ENCODE peak calls at places on chromosomes 2 and 18, in four cellular contexts. One of them, this sample, is unnamed.

GRCh38 chr2:105278654-105279053 is 37.1 kb downstream of the GPR45 start:
- DNase-seq in HCT116: no peak
- DNase-seq in sigmoid colon: no peak
- DNase-seq in endothelial cell of umbilical vein: no peak
- DNase-seq in this sample: peak

GRCh38 chr2:102514061-102514785 is 41.2 kb downstream of the SLC9A4 start:
- DNase-seq in HCT116: peak
- DNase-seq in sigmoid colon: no peak
- DNase-seq in endothelial cell of umbilical vein: peak
- DNase-seq in this sample: no peak

GRCh38 chr2:190469770-190470169 is 61.6 kb downstream of the MFSD6 start:
- DNase-seq in HCT116: peak
- DNase-seq in sigmoid colon: peak
- DNase-seq in endothelial cell of umbilical vein: peak
- DNase-seq in this sample: peak

GRCh38 chr18:12911025-12911927 is 27.2 kb upstream of the PTPN2 start:
- DNase-seq in HCT116: no peak
- DNase-seq in sigmoid colon: no peak
- DNase-seq in endothelial cell of umbilical vein: peak
- DNase-seq in this sample: peak

GRCh38 chr18:45386256-45386655 is 229.0 kb upstream of the SLC14A2 start:
- DNase-seq in HCT116: no peak
- DNase-seq in sigmoid colon: no peak
- DNase-seq in endothelial cell of umbilical vein: peak
- DNase-seq in this sample: peak

GRCh38 chr18:79070486-79070885 is 1.3 kb downstream of the ATP9B start:
- DNase-seq in HCT116: no peak
- DNase-seq in sigmoid colon: no peak
- DNase-seq in endothelial cell of umbilical vein: no peak
- DNase-seq in this sample: peak

GRCh38 chr18:6593142-6593889 is 136.2 kb upstream of the ARHGAP28 start:
- DNase-seq in HCT116: no peak
- DNase-seq in sigmoid colon: no peak
- DNase-seq in endothelial cell of umbilical vein: no peak
- DNase-seq in this sample: no peak

GRCh38 chr18:73959341-73959740 is 188.3 kb downstream of the FBXO15 start:
- DNase-seq in HCT116: no peak
- DNase-seq in sigmoid colon: no peak
- DNase-seq in endothelial cell of umbilical vein: no peak
- DNase-seq in this sample: no peak

GRCh38 chr2:138035597-138036217 is 71.4 kb downstream of the HNMT start:
- DNase-seq in HCT116: no peak
- DNase-seq in sigmoid colon: no peak
- DNase-seq in endothelial cell of umbilical vein: no peak
- DNase-seq in this sample: no peak

GRCh38 chr2:236949089-236949935 is 136.4 kb upstream of the COPS8 start:
- DNase-seq in HCT116: no peak
- DNase-seq in sigmoid colon: peak
- DNase-seq in endothelial cell of umbilical vein: no peak
- DNase-seq in this sample: no peak

GRCh38 chr2:235127909-235128308 is 176.1 kb downstream of the SH3BP4 start:
- DNase-seq in HCT116: no peak
- DNase-seq in sigmoid colon: no peak
- DNase-seq in endothelial cell of umbilical vein: no peak
- DNase-seq in this sample: no peak

GRCh38 chr2:18910843-18911242 is 321.5 kb upstream of the NT5C1B start:
- DNase-seq in HCT116: peak
- DNase-seq in sigmoid colon: no peak
- DNase-seq in endothelial cell of umbilical vein: no peak
- DNase-seq in this sample: no peak

GRCh38 chr2:208295834-208296233 is 29.8 kb downstream of the PIKFYVE start:
- DNase-seq in HCT116: no peak
- DNase-seq in sigmoid colon: no peak
- DNase-seq in endothelial cell of umbilical vein: no peak
- DNase-seq in this sample: peak

GRCh38 chr18:13354414-13354813 is 135.9 kb downstream of the LDLRAD4 start:
- DNase-seq in HCT116: no peak
- DNase-seq in sigmoid colon: no peak
- DNase-seq in endothelial cell of umbilical vein: no peak
- DNase-seq in this sample: no peak

GRCh38 chr2:215693269-215693998 is 257.6 kb upstream of the FN1 start:
- DNase-seq in HCT116: no peak
- DNase-seq in sigmoid colon: no peak
- DNase-seq in endothelial cell of umbilical vein: peak
- DNase-seq in this sample: no peak

GRCh38 chr18:28063181-28063790 is 113.6 kb downstream of the CDH2 start:
- DNase-seq in HCT116: no peak
- DNase-seq in sigmoid colon: no peak
- DNase-seq in endothelial cell of umbilical vein: peak
- DNase-seq in this sample: no peak

GRCh38 chr18:43661570-43661969 is 384.3 kb upstream of the SYT4 start:
- DNase-seq in HCT116: no peak
- DNase-seq in sigmoid colon: no peak
- DNase-seq in endothelial cell of umbilical vein: peak
- DNase-seq in this sample: peak

GRCh38 chr2:144519934-144520717 is at the start of gene ZEB2:
- DNase-seq in HCT116: peak
- DNase-seq in sigmoid colon: peak
- DNase-seq in endothelial cell of umbilical vein: peak
- DNase-seq in this sample: peak

GRCh38 chr2:26569216-26570082 is 71.7 kb downstream of the CIB4 start:
- DNase-seq in HCT116: no peak
- DNase-seq in sigmoid colon: peak
- DNase-seq in endothelial cell of umbilical vein: no peak
- DNase-seq in this sample: no peak

GRCh38 chr2:125867908-125868307 is 788.0 kb upstream of the GYPC start:
- DNase-seq in HCT116: no peak
- DNase-seq in sigmoid colon: no peak
- DNase-seq in endothelial cell of umbilical vein: no peak
- DNase-seq in this sample: no peak

GRCh38 chr2:143241403-143242088 is 112.3 kb downstream of the ARHGAP15 start:
- DNase-seq in HCT116: no peak
- DNase-seq in sigmoid colon: no peak
- DNase-seq in endothelial cell of umbilical vein: no peak
- DNase-seq in this sample: no peak

GRCh38 chr2:134173338-134174016 is 80.4 kb upstream of the MGAT5 start:
- DNase-seq in HCT116: no peak
- DNase-seq in sigmoid colon: no peak
- DNase-seq in endothelial cell of umbilical vein: no peak
- DNase-seq in this sample: no peak

GRCh38 chr2:203014456-203015199 is at the start of gene NBEAL1:
- DNase-seq in HCT116: peak
- DNase-seq in sigmoid colon: peak
- DNase-seq in endothelial cell of umbilical vein: peak
- DNase-seq in this sample: peak
- TF ChIP-seq POLR2A in HCT116: no peak
- TF ChIP-seq POLR2A in sigmoid colon: peak
- TF ChIP-seq POLR2A in endothelial cell of umbilical vein: peak
- TF ChIP-seq POLR2A in this sample: peak

GRCh38 chr2:68767031-68767961 is 32.7 kb downstream of the ARHGAP25 start:
- DNase-seq in HCT116: no peak
- DNase-seq in sigmoid colon: no peak
- DNase-seq in endothelial cell of umbilical vein: no peak
- DNase-seq in this sample: peak

GRCh38 chr2:68767996-68768395 is 33.4 kb downstream of the ARHGAP25 start:
- DNase-seq in HCT116: no peak
- DNase-seq in sigmoid colon: no peak
- DNase-seq in endothelial cell of umbilical vein: no peak
- DNase-seq in this sample: no peak

GRCh38 chr2:68764781-68765385 is 30.3 kb downstream of the ARHGAP25 start:
- DNase-seq in HCT116: no peak
- DNase-seq in sigmoid colon: no peak
- DNase-seq in endothelial cell of umbilical vein: no peak
- DNase-seq in this sample: no peak

GRCh38 chr2:68765739-68766377 is 31.2 kb downstream of the ARHGAP25 start:
- DNase-seq in HCT116: no peak
- DNase-seq in sigmoid colon: no peak
- DNase-seq in endothelial cell of umbilical vein: no peak
- DNase-seq in this sample: no peak

DNA sequence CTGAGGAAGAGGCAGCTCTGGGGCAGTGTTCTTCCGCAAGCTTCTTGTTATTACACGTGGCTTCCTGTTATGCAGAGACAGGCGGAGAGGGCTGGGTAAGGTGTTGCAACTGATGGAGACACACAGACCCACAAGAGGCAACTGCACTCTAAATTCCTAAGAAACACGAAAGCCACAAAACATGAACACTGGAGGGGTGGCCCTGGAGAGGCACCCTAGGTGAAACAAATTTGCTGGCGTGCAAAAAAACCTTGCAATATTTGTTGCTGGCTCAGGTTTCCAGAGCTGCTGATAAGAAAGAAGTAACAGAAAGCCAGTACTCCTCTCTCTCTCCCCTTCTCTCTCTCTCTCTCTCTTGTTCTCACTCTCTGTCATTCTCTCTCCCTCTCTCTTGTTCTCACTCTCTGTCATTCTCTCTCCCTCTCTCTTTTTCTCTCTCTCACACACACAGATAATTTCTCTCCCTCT is 31.8 kb downstream of the ARHGAP25 start:
- DNase-seq in HCT116: no peak
- DNase-seq in sigmoid colon: peak
- DNase-seq in endothelial cell of umbilical vein: peak
- DNase-seq in this sample: no peak
- TF ChIP-seq POLR2A in HCT116: no peak
- TF ChIP-seq POLR2A in sigmoid colon: no peak
- TF ChIP-seq POLR2A in endothelial cell of umbilical vein: no peak
- TF ChIP-seq POLR2A in this sample: no peak

GRCh38 chr2:37919631-37920032 is 5.5 kb upstream of the RMDN2 start:
- DNase-seq in HCT116: no peak
- DNase-seq in sigmoid colon: no peak
- DNase-seq in endothelial cell of umbilical vein: no peak
- DNase-seq in this sample: peak
- TF ChIP-seq POLR2A in HCT116: no peak
- TF ChIP-seq POLR2A in sigmoid colon: no peak
- TF ChIP-seq POLR2A in endothelial cell of umbilical vein: no peak
- TF ChIP-seq POLR2A in this sample: peak

GRCh38 chr2:160994141-160995002 is 165.9 kb upstream of the TANK start:
- DNase-seq in HCT116: peak
- DNase-seq in sigmoid colon: peak
- DNase-seq in endothelial cell of umbilical vein: peak
- DNase-seq in this sample: peak

GRCh38 chr2:160989778-160990177 is 170.4 kb upstream of the TANK start:
- DNase-seq in HCT116: no peak
- DNase-seq in sigmoid colon: no peak
- DNase-seq in endothelial cell of umbilical vein: no peak
- DNase-seq in this sample: no peak

GRCh38 chr2:160996584-160996983 is 163.6 kb upstream of the TANK start:
- DNase-seq in HCT116: no peak
- DNase-seq in sigmoid colon: no peak
- DNase-seq in endothelial cell of umbilical vein: no peak
- DNase-seq in this sample: no peak

DNA sequence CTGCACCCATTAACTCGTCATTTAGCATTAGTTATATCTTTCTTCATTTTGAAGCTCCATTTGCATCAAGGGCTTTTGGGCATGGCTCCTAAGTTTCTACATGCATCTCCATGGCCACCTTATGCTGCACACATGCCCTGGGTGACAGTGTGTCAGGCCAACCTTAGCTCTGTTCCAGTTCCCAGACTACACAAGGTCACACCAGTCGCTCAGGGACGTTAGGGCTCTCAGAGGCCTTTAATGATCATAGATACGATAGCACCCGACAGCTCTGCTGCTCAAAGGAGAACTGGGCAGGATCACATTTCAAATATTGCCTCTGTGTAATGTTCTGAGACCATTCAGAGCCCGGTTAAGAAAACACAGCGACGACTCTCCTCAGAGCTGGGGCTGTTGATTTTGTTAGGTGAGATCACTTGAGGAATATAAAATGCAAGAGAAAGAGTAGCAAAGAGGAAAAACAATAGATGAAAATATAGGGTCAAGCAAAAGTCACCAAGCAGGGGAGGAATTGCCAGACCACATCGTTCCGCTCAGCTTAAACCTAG is 166.6 kb upstream of the TANK start:
- DNase-seq in HCT116: no peak
- DNase-seq in sigmoid colon: no peak
- DNase-seq in endothelial cell of umbilical vein: no peak
- DNase-seq in this sample: no peak
- TF ChIP-seq POLR2A in HCT116: no peak
- TF ChIP-seq POLR2A in sigmoid colon: no peak
- TF ChIP-seq POLR2A in endothelial cell of umbilical vein: no peak
- TF ChIP-seq POLR2A in this sample: no peak

GRCh38 chr18:23990474-23991410 is 23.8 kb upstream of the TTC39C start:
- DNase-seq in HCT116: no peak
- DNase-seq in sigmoid colon: no peak
- DNase-seq in endothelial cell of umbilical vein: no peak
- DNase-seq in this sample: no peak

GRCh38 chr18:23982154-23983071 is 32.1 kb upstream of the TTC39C start:
- DNase-seq in HCT116: no peak
- DNase-seq in sigmoid colon: peak
- DNase-seq in endothelial cell of umbilical vein: peak
- DNase-seq in this sample: no peak

GRCh38 chr18:23992119-23992940 is 22.2 kb upstream of the TTC39C start:
- DNase-seq in HCT116: no peak
- DNase-seq in sigmoid colon: no peak
- DNase-seq in endothelial cell of umbilical vein: no peak
- DNase-seq in this sample: no peak

GRCh38 chr18:23981369-23981768 is 33.2 kb upstream of the TTC39C start:
- DNase-seq in HCT116: no peak
- DNase-seq in sigmoid colon: no peak
- DNase-seq in endothelial cell of umbilical vein: no peak
- DNase-seq in this sample: no peak

DNA sequence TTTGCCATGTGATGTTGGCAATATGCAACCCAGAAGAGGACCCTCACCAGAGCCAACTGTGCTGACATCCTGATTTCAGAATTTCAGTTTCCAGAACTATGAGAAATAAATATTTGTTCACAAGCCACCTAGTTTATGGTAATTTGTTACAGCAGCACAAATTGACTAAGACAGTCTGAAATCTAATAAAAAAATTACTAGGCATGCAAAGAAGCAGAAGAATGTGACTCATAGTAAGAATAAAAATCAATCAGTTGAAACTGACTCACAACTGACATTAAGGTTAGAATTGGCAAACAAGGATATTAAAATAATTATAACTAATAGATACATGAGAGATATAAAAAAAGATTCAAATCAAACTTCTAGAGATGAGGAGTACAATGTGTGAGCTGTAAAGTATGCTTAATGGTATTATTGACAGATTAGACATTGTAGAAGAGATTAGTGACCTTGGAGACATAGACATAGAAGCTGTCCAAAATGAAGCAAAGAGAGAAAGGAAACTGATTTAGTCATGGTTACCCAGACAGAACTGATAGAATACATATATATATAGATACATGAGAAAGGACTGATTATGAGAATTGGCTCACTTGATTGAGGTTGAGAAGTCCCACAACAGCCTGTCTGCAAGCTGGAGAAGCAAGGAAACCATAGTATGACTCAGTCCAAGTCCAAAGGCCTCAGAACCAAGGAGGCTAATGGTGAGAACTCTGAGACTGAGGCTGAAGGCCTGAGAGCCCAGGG is 27.8 kb upstream of the TTC39C start:
- DNase-seq in HCT116: no peak
- DNase-seq in sigmoid colon: no peak
- DNase-seq in endothelial cell of umbilical vein: no peak
- DNase-seq in this sample: no peak
- TF ChIP-seq POLR2A in HCT116: no peak
- TF ChIP-seq POLR2A in sigmoid colon: no peak
- TF ChIP-seq POLR2A in endothelial cell of umbilical vein: no peak
- TF ChIP-seq POLR2A in this sample: no peak

This sample was measured in erythroblast.